ENCODE peak calls at places on chromosomes 1 and 21, in seven cellular contexts. E is GM20000, B is astrocyte, O is dorsolateral prefrontal cortex, Z is OCI-LY7, I is Panc1, M is omental fat pad. Y is an unnamed sample.

GRCh38 chr1:230502306-230502705 is 76.2 kb upstream of the PGBD5 start:
- DNase-seq in Z (no peak), O (no peak), B (no peak), I (no peak), E (no peak), M (no peak), Y (no peak)

GRCh38 chr1:41977329-41977728 is 58.6 kb upstream of the HIVEP3 start:
- DNase-seq in I (no peak), B (no peak), O (no peak), Z (no peak), M (no peak), E (no peak), Y (no peak)

GRCh38 chr21:39062196-39062900 is 120.9 kb downstream of the PSMG1 start:
- DNase-seq in O (no peak), I (no peak), B (no peak), Z (no peak), E (no peak), M (no peak), Y (no peak)

GRCh38 chr1:88983791-88984552 is 8.5 kb downstream of the KYAT3 start:
- DNase-seq in E (peak), I (peak), B (peak), Z (peak), M (no peak), O (no peak), Y (no peak)

GRCh38 chr1:25037174-25038074 is 107.3 kb upstream of the RUNX3 start:
- DNase-seq in I (peak), Z (peak), B (no peak), O (no peak), M (no peak), E (peak), Y (no peak)

GRCh38 chr1:40092811-40093617 is 4.0 kb downstream of the PPT1 start:
- DNase-seq in O (no peak), E (no peak), I (no peak), M (no peak), Z (no peak), B (no peak), Y (no peak)

GRCh38 chr1:72006092-72006491 is 276.2 kb downstream of the NEGR1 start:
- DNase-seq in I (no peak), Z (no peak), E (no peak), O (no peak), M (no peak), B (peak), Y (no peak)

GRCh38 chr1:237320890-237321289 is 278.9 kb downstream of the RYR2 start:
- DNase-seq in B (no peak), E (no peak), I (no peak), M (no peak), O (no peak), Z (no peak), Y (no peak)

GRCh38 chr1:170668301-170668789 is 4.4 kb downstream of the PRRX1 start:
- DNase-seq in Z (no peak), E (no peak), B (no peak), O (no peak), M (no peak), I (no peak), Y (no peak)

GRCh38 chr1:47192458-47193384 is 2.9 kb upstream of the PDZK1IP1 start:
- DNase-seq in E (peak), Z (peak), I (peak), M (peak), O (peak), B (peak), Y (peak)

GRCh38 chr1:78375996-78376395 is 114.8 kb upstream of the PTGFR start:
- DNase-seq in B (peak), M (no peak), O (no peak), I (no peak), Z (no peak), E (no peak), Y (no peak)

GRCh38 chr1:245428681-245429080 is 273.9 kb downstream of the KIF26B start:
- DNase-seq in B (no peak), I (no peak), O (no peak), E (no peak), Z (no peak), M (no peak), Y (no peak)

GRCh38 chr1:204520834-204521709 is 4.9 kb downstream of the MDM4 start:
- DNase-seq in O (no peak), B (peak), Z (peak), I (no peak), M (no peak), E (peak), Y (no peak)

GRCh38 chr1:19926296-19927129 is 3.1 kb upstream of the PLA2G2E start:
- DNase-seq in M (no peak), O (no peak), I (no peak), E (no peak), Z (no peak), B (no peak), Y (no peak)

GRCh38 chr21:32206631-32207030 is 72.2 kb downstream of the MIS18A start:
- DNase-seq in B (no peak), O (no peak), Z (no peak), E (no peak), I (no peak), M (no peak), Y (no peak)

GRCh38 chr1:193558491-193559028 is 372.1 kb upstream of the B3GALT2 start:
- DNase-seq in Z (no peak), B (peak), E (no peak), I (no peak), M (no peak), O (no peak), Y (no peak)

GRCh38 chr1:22662318-22662717 is 9.3 kb downstream of the C1QB start:
- DNase-seq in E (no peak), I (no peak), O (no peak), Z (peak), M (no peak), B (no peak), Y (no peak)

GRCh38 chr21:42587036-42587435 is 66.4 kb upstream of the PDE9A start:
- DNase-seq in B (no peak), E (no peak), Z (no peak), O (no peak), I (no peak), M (no peak), Y (no peak)

GRCh38 chr1:94463056-94463764 is 45.0 kb downstream of the ABCD3 start:
- DNase-seq in Z (no peak), O (no peak), E (no peak), M (no peak), I (no peak), B (no peak), Y (no peak)

GRCh38 chr1:94462606-94463005 is 44.4 kb downstream of the ABCD3 start:
- DNase-seq in B (no peak), O (no peak), M (no peak), Z (no peak), I (no peak), E (no peak), Y (no peak)

DNA sequence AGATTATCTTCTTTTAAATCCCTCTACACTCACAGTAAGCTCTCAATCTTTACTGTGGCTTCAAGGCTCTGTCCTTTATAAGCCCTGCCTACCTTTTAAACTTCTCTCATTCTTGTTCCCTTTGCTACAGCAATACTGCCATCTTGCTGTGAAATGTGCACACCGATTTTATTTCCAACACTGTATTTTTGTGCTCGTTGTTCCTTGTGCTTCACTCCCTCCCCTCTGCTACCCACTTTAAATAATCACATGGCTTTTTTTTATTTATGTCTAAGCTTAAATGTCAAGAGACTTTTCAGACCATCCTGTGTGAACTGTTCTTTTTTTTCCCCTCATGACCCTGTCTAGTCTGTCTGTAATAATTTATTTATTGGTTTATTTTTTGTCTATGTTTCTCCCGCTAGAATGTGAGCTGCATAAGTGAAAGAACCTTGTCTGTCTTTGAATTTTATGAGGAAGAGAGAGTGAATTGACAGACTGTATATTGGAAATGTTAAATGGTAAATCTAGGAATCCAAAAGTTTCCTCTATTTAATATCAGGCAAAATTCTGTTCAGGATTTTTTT is 45.7 kb downstream of the ABCD3 start:
- DNase-seq in E (peak), I (peak), M (no peak), B (peak), O (no peak), Z (peak), Y (no peak)
- TF ChIP-seq CTCF in E (peak), I (peak), M (no peak), B (peak), O (peak), Z (peak), Y (no peak)

GRCh38 chr1:9653783-9654517 is 2.4 kb downstream of the PIK3CD start:
- DNase-seq in O (no peak), E (peak), B (no peak), Z (peak), I (no peak), M (no peak), Y (no peak)

GRCh38 chr1:9653195-9653782 is 1.8 kb downstream of the PIK3CD start:
- DNase-seq in E (peak), I (no peak), B (no peak), M (no peak), O (no peak), Z (peak), Y (no peak)

GRCh38 chr1:9651220-9651564 is 339 bp upstream of the PIK3CD start:
- DNase-seq in E (no peak), B (no peak), I (no peak), O (no peak), Z (no peak), M (no peak), Y (no peak)

GRCh38 chr1:9651565-9652378 is at the start of gene PIK3CD:
- DNase-seq in M (no peak), B (peak), Z (peak), O (no peak), I (no peak), E (peak), Y (peak)

GRCh38 chr1:9652379-9653194 is 1.1 kb downstream of the PIK3CD start:
- DNase-seq in O (no peak), B (no peak), Z (peak), I (no peak), E (peak), M (no peak), Y (no peak)
- TF ChIP-seq CTCF in O (no peak), B (no peak), Z (peak), I (no peak), E (no peak), M (no peak), Y (no peak)

DNA sequence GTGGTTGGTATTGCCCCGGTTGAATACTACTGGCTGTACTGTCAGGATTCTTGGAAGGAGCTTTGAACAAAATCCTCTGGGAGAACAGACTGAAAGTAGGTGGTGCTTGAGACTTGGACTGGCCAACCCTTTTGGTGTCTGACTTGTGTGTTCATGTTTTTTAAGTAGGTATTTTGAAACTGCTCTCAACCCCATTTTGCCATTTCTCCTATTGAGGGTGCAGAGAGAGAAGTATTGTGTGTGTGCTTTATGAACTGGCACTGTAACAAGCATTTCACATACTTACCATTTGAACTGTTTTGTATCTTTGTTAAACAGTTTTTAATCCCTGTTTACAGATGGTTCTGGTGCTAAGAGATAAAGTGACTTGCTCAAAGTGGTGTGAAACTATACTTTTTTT is 21.3 kb downstream of the ARID1A start:
- DNase-seq in Z (no peak), I (no peak), O (no peak), E (no peak), B (no peak), M (no peak), Y (no peak)
- TF ChIP-seq CTCF in Z (no peak), I (no peak), O (no peak), E (no peak), B (no peak), M (no peak), Y (no peak)

GRCh38 chr1:208312706-208313105 is 68.5 kb upstream of the PLXNA2 start:
- DNase-seq in Z (no peak), M (no peak), I (no peak), O (no peak), B (no peak), E (no peak), Y (no peak)

GRCh38 chr1:208304193-208304712 is 60.1 kb upstream of the PLXNA2 start:
- DNase-seq in B (no peak), O (no peak), M (no peak), I (no peak), E (no peak), Z (no peak), Y (no peak)

GRCh38 chr1:208303743-208304142 is 59.6 kb upstream of the PLXNA2 start:
- DNase-seq in O (no peak), E (no peak), B (no peak), Z (no peak), I (no peak), M (no peak), Y (no peak)

GRCh38 chr1:208309771-208310170 is 65.6 kb upstream of the PLXNA2 start:
- DNase-seq in M (no peak), Z (no peak), I (no peak), O (no peak), B (no peak), E (no peak), Y (no peak)

DNA sequence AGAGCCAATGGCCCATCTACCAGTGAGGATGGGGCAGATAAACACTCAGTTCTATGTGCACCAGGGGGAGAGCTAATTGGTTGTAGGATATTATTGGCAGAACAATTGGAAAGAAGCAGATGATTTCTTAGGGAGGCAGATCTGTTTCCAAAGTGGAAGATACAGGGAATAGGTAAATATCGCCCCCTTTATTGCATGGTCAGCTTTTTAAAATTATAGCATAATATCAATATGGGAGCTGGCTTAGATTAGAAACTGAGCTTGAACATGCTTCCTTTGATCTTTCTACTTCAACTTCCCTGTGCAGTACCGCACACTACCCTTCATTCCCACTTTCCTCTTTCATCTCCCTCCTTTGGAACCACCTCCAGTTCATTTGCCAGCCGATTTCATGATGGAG is 64.0 kb upstream of the PLXNA2 start:
- DNase-seq in I (no peak), E (no peak), M (no peak), B (no peak), O (no peak), Z (no peak), Y (no peak)
- TF ChIP-seq CTCF in I (no peak), E (no peak), M (no peak), B (no peak), O (no peak), Z (no peak), Y (no peak)

Y was measured in mesothelial cell of epicardium.